ENCODE peak calls at places on chromosome 18, in five cellular contexts. T is CD8-positive, alpha-beta T cell; L is mammary epithelial cell; P is PC-3; B is GM12878. F is an unnamed sample.

GRCh38 chr18:73549236-73549635 is 598.4 kb downstream of the FBXO15 start:
- DNase-seq in P (no peak), T (no peak), B (no peak), L (no peak), F (no peak)

GRCh38 chr18:72867721-72868665 is at the start of gene NETO1:
- DNase-seq in P (peak; percentile 41), L (peak; percentile 35), B (no peak), T (no peak), F (no peak)

GRCh38 chr18:32333781-32334180 is 136.9 kb downstream of the GAREM1 start:
- DNase-seq in P (peak; percentile 19), T (no peak), B (no peak), L (no peak), F (no peak)

GRCh38 chr18:55343396-55344073 is 244.5 kb downstream of the TCF4 start:
- DNase-seq in T (no peak), L (peak; percentile 8), P (peak; percentile 46), B (no peak), F (no peak)

GRCh38 chr18:49168970-49169619 is 218.3 kb upstream of the SMAD7 start:
- DNase-seq in T (peak; percentile 20), P (no peak), L (no peak), B (peak; percentile 74), F (peak; percentile 31)

GRCh38 chr18:30334781-30335180 is 707.8 kb downstream of the DSC3 start:
- DNase-seq in T (no peak), B (no peak), P (no peak), L (no peak), F (no peak)

GRCh38 chr18:48952287-48953095 is 1.7 kb upstream of the SMAD7 start:
- DNase-seq in B (no peak), L (peak; percentile 78), T (peak; percentile 57), P (peak; percentile 39), F (peak; percentile 79)

GRCh38 chr18:58525517-58525916 is 103.4 kb downstream of the ALPK2 start:
- DNase-seq in T (no peak), L (peak; percentile 86), B (peak; percentile 65), P (no peak), F (peak; percentile 64)

GRCh38 chr18:55500316-55501086 is 87.5 kb downstream of the TCF4 start:
- DNase-seq in T (no peak), P (peak; percentile 37), L (peak; percentile 41), B (no peak), F (no peak)

GRCh38 chr18:944440-944839 is 39.8 kb downstream of the ADCYAP1 start:
- DNase-seq in B (no peak), L (peak; percentile 84), T (no peak), P (peak; percentile 86), F (no peak)

GRCh38 chr18:48693625-48694262 is 154.9 kb downstream of the CTIF start:
- DNase-seq in L (no peak), P (no peak), T (no peak), B (no peak), F (no peak)

GRCh38 chr18:38648184-38648583 is 1082.6 kb upstream of the CELF4 start:
- DNase-seq in L (no peak), T (no peak), P (no peak), B (no peak), F (no peak)

GRCh38 chr18:59547691-59548182 is 149.5 kb downstream of the CCBE1 start:
- DNase-seq in L (peak; percentile 65), T (no peak), B (no peak), P (no peak), F (no peak)

GRCh38 chr18:58335223-58335622 is 291.2 kb downstream of the NEDD4L start:
- DNase-seq in P (no peak), B (no peak), T (no peak), L (no peak), F (no peak)

GRCh38 chr18:45166341-45167108 is 448.8 kb upstream of the SLC14A2 start:
- DNase-seq in L (peak; percentile 97), P (peak; percentile 84), T (no peak), B (no peak), F (no peak)

GRCh38 chr18:45167109-45167551 is 448.1 kb upstream of the SLC14A2 start:
- DNase-seq in L (peak; percentile 63), B (no peak), T (no peak), P (peak; percentile 64), F (no peak)

GRCh38 chr18:45167631-45168225 is 447.5 kb upstream of the SLC14A2 start:
- DNase-seq in T (no peak), P (peak; percentile 51), L (peak; percentile 87), B (no peak), F (no peak)

GRCh38 chr18:45169610-45170009 is 445.7 kb upstream of the SLC14A2 start:
- DNase-seq in L (peak; percentile 87), P (peak; percentile 75), B (no peak), T (no peak), F (no peak)

DNA sequence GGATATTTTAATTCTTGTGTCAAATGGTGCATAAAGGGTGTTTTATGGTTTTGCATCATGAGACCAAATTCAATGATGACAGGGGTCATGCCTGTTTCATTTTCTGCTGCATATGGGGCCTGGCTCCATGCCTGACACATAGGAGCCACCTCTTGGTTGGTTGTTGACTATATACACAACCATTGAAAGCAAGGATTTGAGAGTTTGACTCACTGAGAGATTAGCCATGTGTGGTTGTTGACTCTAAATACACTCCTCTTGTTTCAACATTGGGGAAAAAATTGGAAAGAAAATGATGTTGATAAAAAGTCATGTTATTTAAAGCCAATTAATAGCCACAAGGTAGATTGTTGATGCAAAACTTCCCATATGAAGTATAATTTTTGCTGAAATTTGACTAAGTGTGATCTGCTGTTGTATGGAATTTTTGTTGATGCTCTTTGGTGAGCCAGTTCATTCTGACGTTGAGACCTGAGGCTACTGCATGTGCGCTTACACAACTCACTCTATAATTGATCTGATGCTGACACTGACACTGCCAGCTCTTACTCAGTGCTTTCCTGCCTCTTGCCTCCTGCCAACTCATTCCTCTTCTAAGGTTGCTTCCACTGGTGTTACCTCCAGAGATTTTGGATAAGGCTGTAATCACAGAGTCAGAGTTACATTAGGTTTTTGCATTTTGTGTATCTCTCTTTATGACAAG is 446.2 kb upstream of the SLC14A2 start:
- DNase-seq in T (no peak), L (peak; percentile 90), B (no peak), P (peak; percentile 52), F (no peak)
- H3K27me3 ChIP-seq in T (no peaks in the 10 kb centered on the region), L (no peaks in the 10 kb centered on the region), B (no peaks in the 10 kb centered on the region), P (no peaks in the 10 kb centered on the region), F (no peaks in the 10 kb centered on the region)

DNA sequence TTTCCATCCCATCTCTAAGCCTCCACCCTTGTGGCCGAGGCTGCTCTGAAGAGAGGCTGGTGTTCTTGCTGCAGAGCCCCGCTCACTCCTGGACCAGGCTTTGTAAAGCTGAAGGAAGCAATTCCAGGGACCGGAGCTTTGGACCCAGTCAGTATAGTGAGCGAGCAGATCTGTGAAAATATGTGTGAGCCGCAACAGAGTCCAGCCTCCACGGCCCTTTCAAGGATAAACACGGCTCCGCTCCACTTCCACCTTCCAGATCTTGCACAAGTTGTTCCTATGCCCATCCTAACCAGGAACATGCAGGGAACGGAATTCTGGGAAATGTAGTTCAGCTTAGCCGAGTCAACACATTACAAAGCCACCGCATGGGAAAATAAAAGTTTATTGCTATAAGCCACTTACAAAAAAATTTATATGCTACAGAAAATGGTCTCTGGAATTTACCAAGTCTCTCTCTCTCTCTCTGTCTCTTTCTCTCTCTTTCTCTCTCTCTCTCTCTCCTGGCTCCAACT is 151.7 kb upstream of the ZNF521 start:
- DNase-seq in P (peak; percentile 42), B (no peak), T (no peak), L (peak; percentile 55), F (no peak)
- H3K4me3 ChIP-seq in P (peak overlapping the region; percentile 11), B (no peak overlapping the region), T (no peak overlapping the region), L (peak overlapping the region; percentile 39), F (no peak overlapping the region)

DNA sequence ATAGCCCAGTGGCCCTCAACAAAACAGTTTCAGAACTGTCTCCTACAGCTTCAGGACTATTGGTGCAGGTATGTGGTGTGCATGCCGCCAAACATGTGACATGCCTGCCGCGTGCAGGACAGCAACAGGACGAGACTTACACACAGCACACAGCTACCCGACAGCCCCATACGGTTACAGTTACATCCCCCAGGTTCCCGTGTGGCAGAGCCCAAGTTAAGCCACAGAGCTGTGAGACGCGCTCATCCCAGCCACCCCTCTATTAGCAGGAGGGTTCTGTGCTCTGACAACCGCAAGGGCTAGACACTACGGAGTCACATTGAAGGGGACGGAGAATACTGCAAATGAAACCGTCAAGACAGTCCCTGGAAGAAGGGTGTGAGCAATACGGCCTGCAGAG is 16.4 kb upstream of the TUBB6 start:
- DNase-seq in L (no peak), B (no peak), T (no peak), P (no peak), F (no peak)
- TF ChIP-seq CTCF in L (no peak), B (no peak), T (no peak), P (no peak), F (no peak)

GRCh38 chr18:15198116-15198389 is 450.1 kb downstream of the ANKRD30B start:
- DNase-seq in B (no peak), P (peak; percentile 1), T (no peak), L (no peak), F (no peak)
- H3K27me3 ChIP-seq in B (no peaks in the 10 kb centered on the region), P (peaks cover 15% of the 10 kb centered on the region), T (no peaks in the 10 kb centered on the region), L (peaks cover 8% of the 10 kb centered on the region), F (no peaks in the 10 kb centered on the region)

GRCh38 chr18:62868645-62869044 is 153.3 kb downstream of the PHLPP1 start:
- DNase-seq in L (no peak), T (no peak), P (no peak), B (no peak), F (no peak)
- H3K4me3 ChIP-seq in L (no peak overlapping the region), T (no peak overlapping the region), P (no peak overlapping the region), B (no peak overlapping the region), F (no peak overlapping the region)

GRCh38 chr18:8140841-8141501 is 468.3 kb upstream of the RAB12 start:
- DNase-seq in B (no peak), L (peak; percentile 38), T (no peak), P (peak; percentile 59), F (no peak)
- TF ChIP-seq CTCF in B (no peak), L (no peak), T (no peak), P (no peak), F (no peak)

F was measured in GM06990.